ENCODE peak calls at places on chromosomes 7 and 10, in five cellular contexts. One of them, this sample, is unnamed.

GRCh38 chr10:112385143-112385695 is 11.3 kb downstream of the ACSL5 start:
- DNase-seq in uterus: no peak
- DNase-seq in testis: no peak
- DNase-seq in heart right ventricle: no peak
- DNase-seq in keratinocyte: no peak
- DNase-seq in this sample: no peak

GRCh38 chr7:87038993-87039716 is 20.3 kb downstream of the ELAPOR2 start:
- DNase-seq in heart right ventricle: no peak
- DNase-seq in keratinocyte: no peak
- DNase-seq in testis: no peak
- DNase-seq in uterus: no peak
- DNase-seq in this sample: no peak

GRCh38 chr10:114245128-114245791 is 6.2 kb downstream of the VWA2 start:
- DNase-seq in testis: no peak
- DNase-seq in keratinocyte: peak; percentile 84
- DNase-seq in uterus: no peak
- DNase-seq in heart right ventricle: no peak
- DNase-seq in this sample: no peak

GRCh38 chr10:123013456-123014419 is 4.9 kb downstream of the ACADSB start:
- DNase-seq in keratinocyte: peak; percentile 19
- DNase-seq in uterus: no peak
- DNase-seq in testis: no peak
- DNase-seq in heart right ventricle: peak; percentile 17
- DNase-seq in this sample: no peak

GRCh38 chr7:148973256-148973655 is 55.0 kb downstream of the PDIA4 start:
- DNase-seq in heart right ventricle: no peak
- DNase-seq in keratinocyte: no peak
- DNase-seq in testis: no peak
- DNase-seq in uterus: no peak
- DNase-seq in this sample: no peak

GRCh38 chr10:68870545-68871104 is 30.5 kb upstream of the DDX50 start:
- DNase-seq in keratinocyte: no peak
- DNase-seq in heart right ventricle: no peak
- DNase-seq in testis: no peak
- DNase-seq in uterus: no peak
- DNase-seq in this sample: no peak

GRCh38 chr7:123871998-123872867 is 27.3 kb downstream of the HYAL4 start:
- DNase-seq in testis: peak; percentile 76
- DNase-seq in keratinocyte: no peak
- DNase-seq in uterus: no peak
- DNase-seq in heart right ventricle: peak; percentile 14
- DNase-seq in this sample: peak; percentile 43

GRCh38 chr10:92239600-92240288 is 51.1 kb downstream of the CPEB3 start:
- DNase-seq in uterus: peak; percentile 24
- DNase-seq in heart right ventricle: peak; percentile 61
- DNase-seq in testis: peak; percentile 66
- DNase-seq in keratinocyte: no peak
- DNase-seq in this sample: no peak

GRCh38 chr7:45026984-45027773 is 27.2 kb downstream of the CCM2 start:
- DNase-seq in uterus: no peak
- DNase-seq in keratinocyte: peak; percentile 42
- DNase-seq in heart right ventricle: no peak
- DNase-seq in testis: no peak
- DNase-seq in this sample: no peak

GRCh38 chr7:7017707-7018265 is 164.6 kb upstream of the C1GALT1 start:
- DNase-seq in uterus: no peak
- DNase-seq in heart right ventricle: no peak
- DNase-seq in testis: no peak
- DNase-seq in keratinocyte: no peak
- DNase-seq in this sample: no peak

GRCh38 chr10:94264085-94264484 is 98.7 kb downstream of the NOC3L start:
- DNase-seq in testis: no peak
- DNase-seq in keratinocyte: no peak
- DNase-seq in heart right ventricle: no peak
- DNase-seq in uterus: no peak
- DNase-seq in this sample: no peak

GRCh38 chr10:49115015-49115795 is at the start of gene VSTM4:
- DNase-seq in keratinocyte: no peak
- DNase-seq in uterus: peak; percentile 43
- DNase-seq in testis: no peak
- DNase-seq in heart right ventricle: peak; percentile 68
- DNase-seq in this sample: peak; percentile 43

GRCh38 chr10:13890617-13891541 is 304.1 kb downstream of the PRPF18 start:
- DNase-seq in heart right ventricle: no peak
- DNase-seq in uterus: no peak
- DNase-seq in testis: no peak
- DNase-seq in keratinocyte: no peak
- DNase-seq in this sample: no peak

GRCh38 chr7:8389898-8390642 is 43.3 kb upstream of the NXPH1 start:
- DNase-seq in keratinocyte: no peak
- DNase-seq in heart right ventricle: peak; percentile 39
- DNase-seq in uterus: no peak
- DNase-seq in testis: peak; percentile 64
- DNase-seq in this sample: no peak

GRCh38 chr10:127034224-127034623 is 129.0 kb downstream of the DOCK1 start:
- DNase-seq in testis: peak; percentile 7
- DNase-seq in heart right ventricle: no peak
- DNase-seq in uterus: no peak
- DNase-seq in keratinocyte: no peak
- DNase-seq in this sample: no peak

GRCh38 chr10:13924020-13924725 is 337.4 kb downstream of the PRPF18 start:
- DNase-seq in testis: no peak
- DNase-seq in uterus: no peak
- DNase-seq in heart right ventricle: no peak
- DNase-seq in keratinocyte: no peak
- DNase-seq in this sample: no peak

GRCh38 chr7:124462249-124462648 is 303.3 kb downstream of the GPR37 start:
- DNase-seq in testis: no peak
- DNase-seq in uterus: no peak
- DNase-seq in heart right ventricle: no peak
- DNase-seq in keratinocyte: peak; percentile 7
- DNase-seq in this sample: no peak

GRCh38 chr7:128410092-128410665 is 397 bp upstream of the IMPDH1 start:
- DNase-seq in testis: peak; percentile 55
- DNase-seq in heart right ventricle: no peak
- DNase-seq in uterus: no peak
- DNase-seq in keratinocyte: no peak
- DNase-seq in this sample: peak; percentile 57

GRCh38 chr10:123966896-123967231 is 75.3 kb upstream of the CPXM2 start:
- DNase-seq in uterus: no peak
- DNase-seq in keratinocyte: no peak
- DNase-seq in heart right ventricle: no peak
- DNase-seq in testis: peak; percentile 49
- DNase-seq in this sample: no peak

GRCh38 chr10:46540412-46541016 is 15.9 kb downstream of the GPRIN2 start:
- DNase-seq in heart right ventricle: no peak
- DNase-seq in keratinocyte: no peak
- DNase-seq in testis: no peak
- DNase-seq in uterus: peak; percentile 1
- DNase-seq in this sample: no peak

GRCh38 chr7:74252893-74253292 is 1.3 kb downstream of the RFC2 start:
- DNase-seq in heart right ventricle: no peak
- DNase-seq in keratinocyte: no peak
- DNase-seq in uterus: no peak
- DNase-seq in testis: no peak
- DNase-seq in this sample: no peak

GRCh38 chr10:133045556-133046483 is 41.9 kb upstream of the ADGRA1 start:
- DNase-seq in heart right ventricle: no peak
- DNase-seq in testis: no peak
- DNase-seq in uterus: no peak
- DNase-seq in keratinocyte: no peak
- DNase-seq in this sample: no peak

GRCh38 chr7:141039366-141039765 is 24.6 kb upstream of the MRPS33 start:
- DNase-seq in uterus: no peak
- DNase-seq in keratinocyte: no peak
- DNase-seq in testis: no peak
- DNase-seq in heart right ventricle: no peak
- DNase-seq in this sample: no peak

GRCh38 chr10:71468363-71469094 is 71.8 kb downstream of the CDH23 start:
- DNase-seq in keratinocyte: no peak
- DNase-seq in uterus: no peak
- DNase-seq in heart right ventricle: no peak
- DNase-seq in testis: no peak
- DNase-seq in this sample: peak; percentile 41

GRCh38 chr10:100483876-100484666 is 21.3 kb downstream of the WNT8B start:
- DNase-seq in testis: no peak
- DNase-seq in uterus: no peak
- DNase-seq in keratinocyte: no peak
- DNase-seq in heart right ventricle: no peak
- DNase-seq in this sample: no peak

GRCh38 chr10:129105266-129105665 is 361.8 kb upstream of the MGMT start:
- DNase-seq in heart right ventricle: no peak
- DNase-seq in keratinocyte: no peak
- DNase-seq in testis: no peak
- DNase-seq in uterus: no peak
- DNase-seq in this sample: no peak

GRCh38 chr10:99630439-99630838 is 10.2 kb upstream of the SLC25A28 start:
- DNase-seq in testis: peak; percentile 50
- DNase-seq in uterus: no peak
- DNase-seq in heart right ventricle: no peak
- DNase-seq in keratinocyte: no peak
- DNase-seq in this sample: peak; percentile 3

GRCh38 chr7:118918556-118918955 is 694.1 kb downstream of the ANKRD7 start:
- DNase-seq in keratinocyte: no peak
- DNase-seq in testis: no peak
- DNase-seq in uterus: no peak
- DNase-seq in heart right ventricle: no peak
- DNase-seq in this sample: no peak
- TF ChIP-seq CTCF in keratinocyte: no peak
- TF ChIP-seq CTCF in testis: no peak
- TF ChIP-seq CTCF in uterus: no peak
- TF ChIP-seq CTCF in heart right ventricle: peak; percentile 13
- TF ChIP-seq CTCF in this sample: no peak

GRCh38 chr10:247480-247879 is 112.2 kb downstream of the ZMYND11 start:
- DNase-seq in heart right ventricle: no peak
- DNase-seq in uterus: no peak
- DNase-seq in keratinocyte: no peak
- DNase-seq in testis: no peak
- DNase-seq in this sample: no peak

GRCh38 chr10:248307-248706 is 113.1 kb downstream of the ZMYND11 start:
- DNase-seq in keratinocyte: no peak
- DNase-seq in testis: no peak
- DNase-seq in heart right ventricle: no peak
- DNase-seq in uterus: no peak
- DNase-seq in this sample: no peak

GRCh38 chr10:241451-241850 is 106.2 kb downstream of the ZMYND11 start:
- DNase-seq in keratinocyte: no peak
- DNase-seq in heart right ventricle: no peak
- DNase-seq in testis: no peak
- DNase-seq in uterus: no peak
- DNase-seq in this sample: no peak

GRCh38 chr10:246431-246830 is 111.2 kb downstream of the ZMYND11 start:
- DNase-seq in testis: no peak
- DNase-seq in keratinocyte: no peak
- DNase-seq in uterus: no peak
- DNase-seq in heart right ventricle: no peak
- DNase-seq in this sample: no peak

GRCh38 chr10:244227-244626 is 109.0 kb downstream of the ZMYND11 start:
- DNase-seq in heart right ventricle: no peak
- DNase-seq in keratinocyte: no peak
- DNase-seq in testis: no peak
- DNase-seq in uterus: no peak
- DNase-seq in this sample: no peak
- H3K27ac ChIP-seq in heart right ventricle: no peak overlapping the region
- H3K27ac ChIP-seq in keratinocyte: no peak overlapping the region
- H3K27ac ChIP-seq in testis: no peak overlapping the region
- H3K27ac ChIP-seq in uterus: no peak overlapping the region
- H3K27ac ChIP-seq in this sample: no peak overlapping the region

DNA sequence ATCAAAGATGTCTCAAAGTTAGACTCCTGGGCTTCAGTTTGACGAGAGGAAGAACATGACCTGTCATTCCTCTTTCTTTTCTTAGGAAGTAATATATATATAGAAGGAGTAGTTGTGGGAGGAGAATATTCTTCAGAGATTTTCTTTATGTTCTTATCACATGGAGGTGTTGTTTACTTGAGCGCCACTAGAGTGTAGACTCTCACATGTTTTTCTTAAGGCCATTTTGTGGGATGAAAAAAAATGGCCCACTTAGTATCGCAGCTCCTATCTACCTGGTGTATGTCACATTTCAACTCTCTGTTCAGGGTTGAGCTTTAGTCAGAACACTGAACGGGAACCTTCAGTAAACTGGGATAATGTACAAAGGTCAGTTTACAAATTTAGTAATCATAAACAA is 645.2 kb downstream of the PHTF2 start:
- DNase-seq in testis: no peak
- DNase-seq in keratinocyte: no peak
- DNase-seq in uterus: no peak
- DNase-seq in heart right ventricle: no peak
- DNase-seq in this sample: no peak
- TF ChIP-seq CTCF in testis: no peak
- TF ChIP-seq CTCF in keratinocyte: no peak
- TF ChIP-seq CTCF in uterus: no peak
- TF ChIP-seq CTCF in heart right ventricle: no peak
- TF ChIP-seq CTCF in this sample: no peak

DNA sequence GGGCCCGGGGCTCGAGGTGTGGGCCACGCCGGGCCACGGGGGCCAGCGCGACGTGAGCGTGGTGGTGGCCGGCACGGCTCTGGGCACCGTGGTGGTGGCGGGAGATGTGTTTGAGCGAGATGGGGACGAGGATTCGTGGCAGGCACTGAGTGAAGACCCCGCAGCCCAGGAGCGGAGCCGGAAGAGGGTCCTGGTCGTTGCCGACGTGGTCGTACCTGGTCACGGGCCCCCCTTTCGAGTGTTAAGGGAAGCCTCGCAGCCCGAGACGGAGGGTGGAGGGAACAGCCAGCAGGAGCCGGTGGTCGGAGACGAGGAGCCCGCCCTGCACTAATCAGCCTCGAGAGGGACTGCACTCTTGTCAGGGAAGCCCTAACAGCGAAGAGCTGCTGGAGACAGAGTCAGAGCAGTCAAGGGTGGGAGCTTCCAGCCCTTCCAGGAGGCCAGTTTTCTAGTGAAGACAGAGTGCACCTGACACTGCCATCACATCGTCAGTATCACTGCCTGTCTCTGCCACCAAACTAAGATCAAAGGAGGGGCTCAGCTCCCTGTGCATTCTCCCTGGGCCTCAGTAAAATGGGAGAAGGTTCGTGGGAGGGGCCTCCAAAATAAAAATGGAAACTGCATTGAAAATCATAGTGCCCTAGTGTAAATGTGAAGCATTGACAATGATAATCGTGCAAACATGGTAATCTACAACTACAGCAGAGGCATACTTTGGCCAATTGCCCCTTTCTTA is 1.3 kb downstream of the MBLAC1 start:
- DNase-seq in testis: peak; percentile 48
- DNase-seq in heart right ventricle: no peak
- DNase-seq in keratinocyte: no peak
- DNase-seq in uterus: no peak
- DNase-seq in this sample: no peak
- H3K27ac ChIP-seq in testis: peak overlapping the region; percentile 87
- H3K27ac ChIP-seq in heart right ventricle: peak overlapping the region; percentile 95
- H3K27ac ChIP-seq in keratinocyte: no peak overlapping the region
- H3K27ac ChIP-seq in uterus: peak overlapping the region; percentile 89
- H3K27ac ChIP-seq in this sample: peak overlapping the region; percentile 93

This sample was measured in thyroid gland.